ENCODE peak calls at places on chromosome X, in six cellular contexts. W is suprapubic skin, G is hepatocyte, B is left lung, R is fibroblast of pulmonary artery, O is lower leg skin. J is an unnamed sample.

GRCh38 chrX:71250856-71251255 is 3.1 kb downstream of the ZMYM3 start:
- DNase-seq in B (no peak), G (no peak), O (no peak), W (no peak), R (no peak), J (no peak)

GRCh38 chrX:53356186-53356585 is 66.3 kb downstream of the SMC1A start:
- DNase-seq in R (peak; percentile 9), B (no peak), G (no peak), W (no peak), O (no peak), J (peak; percentile 16)

GRCh38 chrX:22249371-22249770 is 23.3 kb upstream of the CBLL2 start:
- DNase-seq in B (no peak), O (no peak), R (no peak), W (no peak), G (no peak), J (peak; percentile 6)

GRCh38 chrX:54640721-54641120 is 110.7 kb downstream of the GNL3L start:
- DNase-seq in G (peak; percentile 14), R (no peak), W (no peak), O (no peak), B (no peak), J (peak; percentile 32)

GRCh38 chrX:119981286-119982070 is 37.9 kb upstream of the NKAP start:
- DNase-seq in B (no peak), R (peak; percentile 40), G (peak; percentile 46), O (no peak), W (no peak), J (peak; percentile 38)

GRCh38 chrX:120791013-120791643 is 84.5 kb downstream of the CT47B1 start:
- DNase-seq in R (peak; percentile 80), G (peak; percentile 31), W (no peak), O (peak; percentile 17), B (peak; percentile 36), J (peak; percentile 86)

GRCh38 chrX:76148011-76148665 is 24.7 kb upstream of the PBDC1 start:
- DNase-seq in G (no peak), O (peak; percentile 12), R (peak; percentile 13), W (no peak), B (no peak), J (peak; percentile 32)

GRCh38 chrX:65451663-65452062 is 82.9 kb downstream of the LAS1L start:
- DNase-seq in B (no peak), R (peak; percentile 47), W (no peak), O (no peak), G (peak; percentile 48), J (peak; percentile 10)

GRCh38 chrX:43423876-43424275 is 232.2 kb upstream of the MAOA start:
- DNase-seq in R (no peak), W (no peak), G (peak; percentile 14), B (no peak), O (no peak), J (no peak)

GRCh38 chrX:53163436-53163835 is 61.6 kb downstream of the KDM5C start:
- DNase-seq in G (no peak), O (no peak), B (no peak), R (no peak), W (no peak), J (no peak)

GRCh38 chrX:3263681-3264126 is 82.7 kb downstream of the MXRA5 start:
- DNase-seq in G (no peak), R (no peak), O (no peak), B (no peak), W (no peak), J (peak; percentile 25)

GRCh38 chrX:37921758-37922157 is 74.4 kb upstream of the DYNLT3 start:
- DNase-seq in B (no peak), O (no peak), W (no peak), R (peak; percentile 39), G (no peak), J (peak; percentile 53)

GRCh38 chrX:106999002-106999975 is 723 bp downstream of the MORC4 start:
- DNase-seq in W (peak; percentile 71), O (peak; percentile 22), G (peak; percentile 72), B (peak; percentile 55), R (peak; percentile 64), J (peak; percentile 51)

GRCh38 chrX:40170830-40171512 is 73.2 kb upstream of the BCOR start:
- DNase-seq in G (peak; percentile 42), B (no peak), W (no peak), R (no peak), O (no peak), J (no peak)

GRCh38 chrX:147850875-147851274 is 60.8 kb upstream of the FMR1 start:
- DNase-seq in R (no peak), O (no peak), G (no peak), W (no peak), B (no peak), J (no peak)

GRCh38 chrX:106783716-106784115 is 18.8 kb upstream of the TBC1D8B start:
- DNase-seq in O (no peak), G (no peak), B (no peak), W (no peak), R (no peak), J (no peak)

GRCh38 chrX:38156838-38157237 is 63.8 kb downstream of the SRPX start:
- DNase-seq in R (no peak), O (no peak), B (no peak), G (no peak), W (no peak), J (no peak)

DNA sequence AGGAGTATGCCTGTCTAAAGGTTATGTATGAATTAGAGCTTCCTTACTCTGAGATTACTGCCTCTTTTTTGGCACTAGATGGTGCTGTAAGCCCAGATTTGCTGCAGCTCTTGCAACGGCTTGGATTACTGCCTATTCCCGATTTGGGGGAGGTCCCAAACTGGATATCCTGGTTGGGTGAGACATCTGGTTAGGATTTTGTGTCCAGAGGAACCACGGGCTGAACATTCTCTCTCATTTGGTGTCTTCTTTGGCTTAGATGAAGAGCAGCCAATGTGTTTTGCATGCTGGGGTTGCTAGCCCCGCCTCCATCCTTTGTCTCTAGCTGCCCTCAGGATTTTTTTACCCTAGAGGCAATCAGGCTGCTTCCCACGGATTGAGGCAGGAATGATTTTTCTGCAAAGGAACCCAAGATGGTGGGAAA is 31.9 kb downstream of the F8A1 start:
- DNase-seq in W (no peak), O (peak; percentile 20), G (peak; percentile 65), B (peak; percentile 38), R (peak; percentile 84), J (peak; percentile 85)
- H3K4me3 ChIP-seq in W (no peak overlapping the region), O (no peak overlapping the region), G (no peak overlapping the region), B (no peak overlapping the region), R (no peak overlapping the region), J (peak overlapping the region; percentile 26)

GRCh38 chrX:132491191-132491590 is 2.4 kb upstream of the MBNL3 start:
- DNase-seq in W (no peak), O (peak; percentile 20), G (peak; percentile 19), B (no peak), R (no peak), J (no peak)
- TF ChIP-seq CTCF in W (peak; percentile 16), O (no peak), G (peak; percentile 10), B (no peak), R (no peak), J (no peak)

GRCh38 chrX:153351981-153352380 is 18.0 kb downstream of the ZNF275 start:
- DNase-seq in W (no peak), O (no peak), R (no peak), B (no peak), G (no peak), J (no peak)
- H3K4me3 ChIP-seq in W (no peak overlapping the region), O (no peak overlapping the region), R (no peak overlapping the region), B (no peak overlapping the region), G (no peak overlapping the region), J (no peak overlapping the region)

GRCh38 chrX:15471016-15471415 is 22.1 kb downstream of the PIR start:
- DNase-seq in R (peak; percentile 71), B (peak; percentile 54), W (peak; percentile 71), O (peak; percentile 67), G (peak; percentile 84), J (peak; percentile 84)

GRCh38 chrX:15469613-15470012 is 23.5 kb downstream of the PIR start:
- DNase-seq in W (no peak), R (no peak), B (no peak), O (no peak), G (no peak), J (no peak)

GRCh38 chrX:15465347-15465746 is 27.8 kb downstream of the PIR start:
- DNase-seq in R (no peak), B (no peak), G (no peak), O (no peak), W (no peak), J (peak; percentile 56)

GRCh38 chrX:15465896-15466651 is 27.1 kb downstream of the PIR start:
- DNase-seq in B (no peak), R (peak; percentile 56), O (no peak), W (no peak), G (no peak), J (peak; percentile 32)

DNA sequence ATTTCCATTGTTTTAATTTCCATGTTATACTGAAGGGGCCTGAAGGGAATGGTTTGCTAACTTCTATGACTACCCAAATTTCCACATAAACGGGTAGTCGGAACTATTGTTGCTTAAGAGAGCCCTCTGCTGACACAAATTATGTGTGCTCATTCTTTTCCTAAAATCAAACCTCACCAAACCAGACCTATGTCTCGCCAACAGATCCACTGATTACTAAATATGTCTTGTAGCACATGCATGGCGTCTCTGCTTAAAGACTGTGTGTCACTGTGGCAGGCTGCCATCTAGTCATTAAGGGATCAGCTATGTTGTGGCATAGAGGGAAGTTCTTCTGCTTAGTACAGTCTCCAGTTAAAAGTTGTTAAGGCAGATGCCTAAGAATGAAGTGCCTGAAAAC is 25.1 kb downstream of the PIR start:
- DNase-seq in R (peak; percentile 72), G (peak; percentile 62), W (peak; percentile 71), O (peak; percentile 62), B (no peak), J (peak; percentile 64)
- TF ChIP-seq CTCF in R (peak; percentile 30), G (peak; percentile 74), W (peak; percentile 9), O (no peak), B (no peak), J (peak; percentile 29)

GRCh38 chrX:141180851-141181250 is 3.9 kb upstream of the LDOC1 start:
- DNase-seq in B (no peak), O (no peak), W (no peak), R (no peak), G (no peak), J (no peak)

GRCh38 chrX:141175786-141176185 is 1.1 kb downstream of the LDOC1 start:
- DNase-seq in B (no peak), G (no peak), W (no peak), R (no peak), O (no peak), J (no peak)

DNA sequence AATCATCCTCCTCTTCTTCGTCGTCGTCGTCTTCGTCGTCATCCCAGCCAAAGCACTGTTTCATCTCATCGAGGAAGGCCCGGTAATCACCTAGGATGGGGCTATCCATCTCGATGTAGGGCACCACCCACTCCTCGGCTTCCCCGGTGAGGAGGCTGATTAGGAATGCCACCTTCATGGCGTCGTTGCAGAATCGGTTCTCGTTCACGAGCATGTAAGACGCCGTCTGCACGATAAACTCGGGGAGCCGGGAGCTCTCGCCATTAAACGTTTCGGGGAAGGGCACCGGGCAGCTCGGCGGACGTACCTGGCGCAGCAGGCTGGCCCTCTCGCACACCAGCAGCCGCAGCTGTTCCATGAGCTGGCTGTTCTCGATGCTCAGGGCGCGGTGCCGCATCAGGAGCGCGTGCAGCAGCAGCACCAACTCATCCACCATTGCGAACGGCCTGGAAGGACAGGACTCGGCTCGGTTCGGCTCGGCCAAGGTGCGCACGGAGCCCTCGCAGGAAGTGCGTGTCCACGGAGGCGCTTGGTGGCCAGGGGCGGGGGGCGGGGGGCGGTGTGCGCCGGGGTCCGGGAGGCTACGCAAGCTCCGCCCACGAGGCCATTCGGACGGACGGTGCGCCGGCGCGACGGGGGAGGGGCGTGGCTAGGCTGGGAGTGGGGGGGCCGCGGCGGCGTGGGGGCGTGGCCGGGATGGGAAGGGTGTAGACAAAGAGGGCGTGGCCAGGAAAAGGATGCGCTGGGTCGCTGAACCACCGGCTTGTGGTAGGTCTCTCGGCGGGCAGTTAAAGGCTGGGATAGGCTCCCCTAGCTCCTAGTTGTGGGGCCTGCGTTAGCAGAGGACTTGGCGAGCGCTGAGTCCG is at the start of gene LDOC1:
- DNase-seq in G (peak; percentile 92), R (peak; percentile 74), B (peak; percentile 76), W (peak; percentile 77), O (peak; percentile 31), J (peak; percentile 77)
- H3K4me3 ChIP-seq in G (peak within 1 kb of the TSS; percentile 66), R (peak within 1 kb of the TSS; percentile 72), B (peak within 1 kb of the TSS; percentile 46), W (peak within 1 kb of the TSS; percentile 55), O (peak within 1 kb of the TSS; percentile 28), J (peak within 1 kb of the TSS; percentile 74)

GRCh38 chrX:113996781-113997180 is 587.1 kb upstream of the HTR2C start:
- DNase-seq in B (no peak), G (no peak), O (no peak), W (no peak), R (no peak), J (no peak)
- TF ChIP-seq CTCF in B (no peak), G (no peak), O (no peak), W (no peak), R (no peak), J (no peak)